ENCODE peak calls at places on chromosomes 12 and 14, in ten cellular contexts. M is RWPE1; G is pancreas; F is epithelial cell of prostate; V is brain microvascular endothelial cell; Y is H1; A is AG20443; P is fibroblast of pulmonary artery; S is AG09319; J is activated CD4-positive, alpha-beta T cell treated with anti-CD3 and anti-CD28 coated beads, Interleukin-2, amount 50 U/mL, for 1 hour. L is an unnamed sample.

GRCh38 chr14:61420326-61420725 is 98.9 kb downstream of the PRKCH start:
- DNase-seq in M (peak), G (no peak), F (peak), V (peak), Y (peak), A (no peak), P (no peak), S (no peak), J (peak), L (no peak)

GRCh38 chr12:56128669-56129209 is 672 bp downstream of the ESYT1 start:
- DNase-seq in M (peak), G (no peak), F (no peak), V (peak), Y (no peak), A (peak), P (peak), S (no peak), J (no peak), L (no peak)

GRCh38 chr12:69936214-69936731 is 111.2 kb downstream of the MYRFL start:
- DNase-seq in M (no peak), G (no peak), F (no peak), V (no peak), Y (peak), A (no peak), P (no peak), S (no peak), J (no peak), L (no peak)

GRCh38 chr14:74980746-74981661 is 21.7 kb upstream of the EIF2B2 start:
- DNase-seq in M (no peak), G (no peak), F (no peak), V (peak), Y (no peak), A (peak), P (peak), S (no peak), J (no peak), L (no peak)

GRCh38 chr14:21768116-21768874 is 94.7 kb upstream of the OR4E1 start:
- DNase-seq in M (peak), G (no peak), F (no peak), V (peak), Y (no peak), A (no peak), P (peak), S (no peak), J (no peak), L (no peak)

GRCh38 chr14:88840926-88841325 is 16.5 kb downstream of the TTC8 start:
- DNase-seq in M (no peak), G (no peak), F (no peak), V (no peak), Y (no peak), A (no peak), P (no peak), S (no peak), J (no peak), L (no peak)

GRCh38 chr12:105825141-105825540 is 313.6 kb downstream of the NUAK1 start:
- DNase-seq in M (no peak), G (no peak), F (peak), V (no peak), Y (no peak), A (no peak), P (no peak), S (no peak), J (no peak), L (no peak)

GRCh38 chr12:25725874-25726273 is 172.8 kb upstream of the LMNTD1 start:
- DNase-seq in M (no peak), G (no peak), F (no peak), V (peak), Y (no peak), A (peak), P (peak), S (no peak), J (no peak), L (no peak)

GRCh38 chr14:29197557-29197956 is 431.0 kb downstream of the FOXG1 start:
- DNase-seq in M (no peak), G (no peak), F (no peak), V (no peak), Y (no peak), A (no peak), P (no peak), S (no peak), J (no peak), L (no peak)

L was measured in stimulated activated CD8-positive, alpha-beta memory T cell treated with anti-CD3 and anti-CD28 coated beads, Interleukin-15, amount 100 ng/mL, for 1 hour.